ENCODE peak calls at places on chromosome 1, in six cellular contexts. One of them, this sample, is unnamed.
A peak's percentile ranks its signal among the peaks of the same experiment; 100 is the strongest.

GRCh38 chr1:205227584-205228006 is at the start of gene TMCC2:
- DNase-seq in D721Med: peak; percentile 96
- DNase-seq in GDM1: peak; percentile 82
- DNase-seq in tibial artery: peak; percentile 84
- DNase-seq in stimulated activated CD4-positive, alpha-beta T cell treated with anti-CD3 and anti-CD28 coated beads, Interleukin-2, amount 100 ng/mL, for 4 hours: peak; percentile 66
- DNase-seq in NCI-H1105: peak; percentile 89
- DNase-seq in this sample: peak; percentile 43

GRCh38 chr1:184409011-184409410 is 22.2 kb downstream of the C1orf21 start:
- DNase-seq in D721Med: no peak
- DNase-seq in GDM1: no peak
- DNase-seq in tibial artery: no peak
- DNase-seq in stimulated activated CD4-positive, alpha-beta T cell treated with anti-CD3 and anti-CD28 coated beads, Interleukin-2, amount 100 ng/mL, for 4 hours: no peak
- DNase-seq in NCI-H1105: no peak
- DNase-seq in this sample: no peak

GRCh38 chr1:167795810-167796740 is 74.3 kb downstream of the MPZL1 start:
- DNase-seq in D721Med: no peak
- DNase-seq in GDM1: no peak
- DNase-seq in tibial artery: no peak
- DNase-seq in stimulated activated CD4-positive, alpha-beta T cell treated with anti-CD3 and anti-CD28 coated beads, Interleukin-2, amount 100 ng/mL, for 4 hours: no peak
- DNase-seq in NCI-H1105: no peak
- DNase-seq in this sample: peak; percentile 35

GRCh38 chr1:107140703-107141490 is at the start of gene NTNG1:
- DNase-seq in D721Med: no peak
- DNase-seq in GDM1: no peak
- DNase-seq in tibial artery: no peak
- DNase-seq in stimulated activated CD4-positive, alpha-beta T cell treated with anti-CD3 and anti-CD28 coated beads, Interleukin-2, amount 100 ng/mL, for 4 hours: peak; percentile 47
- DNase-seq in NCI-H1105: peak; percentile 35
- DNase-seq in this sample: peak; percentile 14

GRCh38 chr1:174871886-174872285 is 127.9 kb upstream of the CACYBP start:
- DNase-seq in D721Med: no peak
- DNase-seq in GDM1: no peak
- DNase-seq in tibial artery: no peak
- DNase-seq in stimulated activated CD4-positive, alpha-beta T cell treated with anti-CD3 and anti-CD28 coated beads, Interleukin-2, amount 100 ng/mL, for 4 hours: no peak
- DNase-seq in NCI-H1105: no peak
- DNase-seq in this sample: peak; percentile 34

GRCh38 chr1:173149887-173150286 is 57.2 kb downstream of the TNFSF4 start:
- DNase-seq in D721Med: no peak
- DNase-seq in GDM1: no peak
- DNase-seq in tibial artery: peak; percentile 45
- DNase-seq in stimulated activated CD4-positive, alpha-beta T cell treated with anti-CD3 and anti-CD28 coated beads, Interleukin-2, amount 100 ng/mL, for 4 hours: no peak
- DNase-seq in NCI-H1105: no peak
- DNase-seq in this sample: no peak

GRCh38 chr1:184696403-184696802 is 58.3 kb downstream of the EDEM3 start:
- DNase-seq in D721Med: no peak
- DNase-seq in GDM1: no peak
- DNase-seq in tibial artery: no peak
- DNase-seq in stimulated activated CD4-positive, alpha-beta T cell treated with anti-CD3 and anti-CD28 coated beads, Interleukin-2, amount 100 ng/mL, for 4 hours: no peak
- DNase-seq in NCI-H1105: no peak
- DNase-seq in this sample: no peak

GRCh38 chr1:37453647-37454046 is 20.7 kb upstream of the ZC3H12A start:
- DNase-seq in D721Med: no peak
- DNase-seq in GDM1: no peak
- DNase-seq in tibial artery: no peak
- DNase-seq in stimulated activated CD4-positive, alpha-beta T cell treated with anti-CD3 and anti-CD28 coated beads, Interleukin-2, amount 100 ng/mL, for 4 hours: no peak
- DNase-seq in NCI-H1105: no peak
- DNase-seq in this sample: no peak

GRCh38 chr1:157438236-157439012 is 113.9 kb downstream of the FCRL5 start:
- DNase-seq in D721Med: no peak
- DNase-seq in GDM1: no peak
- DNase-seq in tibial artery: no peak
- DNase-seq in stimulated activated CD4-positive, alpha-beta T cell treated with anti-CD3 and anti-CD28 coated beads, Interleukin-2, amount 100 ng/mL, for 4 hours: no peak
- DNase-seq in NCI-H1105: no peak
- DNase-seq in this sample: no peak

This sample was measured in kidney glomerular epithelial cell.